ENCODE peak calls at places on chromosomes 5 and 9, in seven cellular contexts. E is heart left ventricle, Z is transverse colon, K is cardiac muscle cell, M is PC-9, V is thoracic aorta, U is upper lobe of left lung. G is an unnamed sample.

GRCh38 chr9:93298498-93299417 is 114.8 kb downstream of the WNK2 start:
- DNase-seq in V (no peak), E (no peak), Z (no peak), M (no peak), U (peak; percentile 68), K (no peak), G (no peak)

GRCh38 chr5:176441921-176442323 is 6.3 kb upstream of the FAF2 start:
- DNase-seq in M (no peak), V (no peak), K (no peak), U (no peak), Z (no peak), E (no peak), G (no peak)

GRCh38 chr5:61755726-61756125 is 423.7 kb downstream of the ZSWIM6 start:
- DNase-seq in M (no peak), U (no peak), Z (no peak), E (no peak), V (no peak), K (no peak), G (no peak)

GRCh38 chr9:36091028-36091953 is 45.2 kb upstream of the GLIPR2 start:
- DNase-seq in U (no peak), M (no peak), Z (peak; percentile 74), V (no peak), E (no peak), K (peak; percentile 25), G (no peak)

GRCh38 chr9:14616188-14616982 is 76.8 kb downstream of the ZDHHC21 start:
- DNase-seq in Z (no peak), E (no peak), V (no peak), M (no peak), U (no peak), K (peak; percentile 76), G (no peak)

GRCh38 chr5:77741608-77742007 is 34.5 kb downstream of the TBCA start:
- DNase-seq in U (no peak), M (no peak), K (no peak), E (no peak), Z (no peak), V (no peak), G (no peak)

GRCh38 chr9:128610889-128611288 is 45.8 kb downstream of the DYNC2I2 start:
- DNase-seq in K (no peak), Z (no peak), M (no peak), E (no peak), V (no peak), U (no peak), G (no peak)

GRCh38 chr5:124530916-124531315 is 215.5 kb downstream of the ZNF608 start:
- DNase-seq in M (no peak), Z (no peak), E (no peak), V (no peak), U (no peak), K (no peak), G (no peak)

GRCh38 chr5:22970956-22971618 is 117.9 kb upstream of the CDH12 start:
- DNase-seq in V (no peak), Z (no peak), E (no peak), K (no peak), M (no peak), U (no peak), G (no peak)

GRCh38 chr9:21766096-21766495 is 36.3 kb upstream of the MTAP start:
- DNase-seq in M (no peak), E (no peak), Z (no peak), U (no peak), K (no peak), V (no peak), G (no peak)

GRCh38 chr5:3365501-3366215 is 230.0 kb upstream of the IRX1 start:
- DNase-seq in M (no peak), Z (no peak), E (no peak), V (no peak), U (no peak), K (no peak), G (no peak)

GRCh38 chr5:31407921-31408714 is 123.8 kb downstream of the DROSHA start:
- DNase-seq in K (no peak), Z (no peak), V (no peak), E (no peak), U (no peak), M (no peak), G (no peak)
- H3K36me3 ChIP-seq in K (peaks cover 5% of the 10 kb centered on the region), Z (no peaks in the 10 kb centered on the region), V (peaks cover 13% of the 10 kb centered on the region), E (peaks cover 87% of the 10 kb centered on the region), U (peaks cover 24% of the 10 kb centered on the region), M (peaks cover 69% of the 10 kb centered on the region), G (peaks cover 59% of the 10 kb centered on the region)

GRCh38 chr5:72149742-72150141 is 42.5 kb downstream of the MAP1B start:
- DNase-seq in Z (no peak), K (no peak), V (no peak), U (no peak), E (no peak), M (no peak), G (no peak)
- H3K4me1 ChIP-seq in Z (no peaks in the 10 kb centered on the region), K (peaks cover 12% of the 10 kb centered on the region), V (peaks cover 99% of the 10 kb centered on the region), U (no peaks in the 10 kb centered on the region), E (peaks cover 23% of the 10 kb centered on the region), M (peaks cover 9% of the 10 kb centered on the region), G (peaks cover 31% of the 10 kb centered on the region)

GRCh38 chr5:151039665-151040064 is 19.3 kb downstream of the GPX3 start:
- DNase-seq in K (no peak), E (no peak), U (no peak), V (no peak), M (no peak), Z (no peak), G (no peak)

GRCh38 chr5:151041577-151042268 is 21.3 kb downstream of the GPX3 start:
- DNase-seq in U (no peak), Z (no peak), K (no peak), M (peak; percentile 66), E (no peak), V (no peak), G (no peak)

GRCh38 chr5:151040211-151040747 is 19.9 kb downstream of the GPX3 start:
- DNase-seq in E (no peak), M (peak; percentile 63), K (no peak), U (no peak), V (no peak), Z (no peak), G (no peak)

GRCh38 chr5:151038801-151039238 is 18.4 kb downstream of the GPX3 start:
- DNase-seq in V (no peak), E (no peak), U (no peak), M (no peak), K (no peak), Z (no peak), G (no peak)

GRCh38 chr5:151042453-151043093 is 22.2 kb downstream of the GPX3 start:
- DNase-seq in V (no peak), K (no peak), E (no peak), U (no peak), M (no peak), Z (no peak), G (no peak)
- H3K36me3 ChIP-seq in V (peaks cover 41% of the 10 kb centered on the region), K (peaks cover 33% of the 10 kb centered on the region), E (peaks cover 97% of the 10 kb centered on the region), U (peaks cover 61% of the 10 kb centered on the region), M (peaks cover 9% of the 10 kb centered on the region), Z (no peaks in the 10 kb centered on the region), G (peaks cover 17% of the 10 kb centered on the region)

GRCh38 chr9:122374885-122375420 is 4.1 kb downstream of the PTGS1 start:
- DNase-seq in Z (peak; percentile 76), M (no peak), U (peak; percentile 66), V (no peak), K (peak; percentile 48), E (peak; percentile 86), G (peak; percentile 25)
- H3K4me1 ChIP-seq in Z (peaks cover 44% of the 10 kb centered on the region), M (no peaks in the 10 kb centered on the region), U (peaks cover 42% of the 10 kb centered on the region), V (peaks cover 35% of the 10 kb centered on the region), K (peaks cover 20% of the 10 kb centered on the region), E (peaks cover 20% of the 10 kb centered on the region), G (no peaks in the 10 kb centered on the region)

GRCh38 chr9:98009926-98010325 is 26.8 kb downstream of the ANP32B start:
- DNase-seq in K (no peak), V (no peak), E (no peak), M (no peak), Z (no peak), U (no peak), G (no peak)

GRCh38 chr9:98009437-98009836 is 26.3 kb downstream of the ANP32B start:
- DNase-seq in Z (no peak), K (no peak), E (no peak), V (no peak), M (no peak), U (no peak), G (no peak)

GRCh38 chr9:98006127-98006796 is 23.1 kb downstream of the ANP32B start:
- DNase-seq in K (no peak), V (no peak), U (no peak), E (no peak), M (no peak), Z (no peak), G (no peak)

GRCh38 chr9:98008764-98009163 is 25.6 kb downstream of the ANP32B start:
- DNase-seq in V (no peak), U (no peak), M (no peak), Z (no peak), E (no peak), K (no peak), G (no peak)

GRCh38 chr9:98007251-98007928 is 24.2 kb downstream of the ANP32B start:
- DNase-seq in U (no peak), V (no peak), E (no peak), Z (no peak), K (no peak), M (no peak), G (no peak)
- H3K36me3 ChIP-seq in U (peaks cover 49% of the 10 kb centered on the region), V (peaks cover 48% of the 10 kb centered on the region), E (peaks cover 96% of the 10 kb centered on the region), Z (no peaks in the 10 kb centered on the region), K (peaks cover 54% of the 10 kb centered on the region), M (peaks cover 78% of the 10 kb centered on the region), G (peaks cover 99% of the 10 kb centered on the region)

GRCh38 chr5:154370730-154371334 is 75.0 kb upstream of the SAP30L start:
- DNase-seq in E (peak; percentile 65), U (no peak), M (no peak), K (no peak), Z (no peak), V (no peak), G (no peak)

GRCh38 chr5:154371687-154372086 is 74.1 kb upstream of the SAP30L start:
- DNase-seq in K (no peak), Z (no peak), E (no peak), V (no peak), U (no peak), M (no peak), G (no peak)

GRCh38 chr5:154368041-154368800 is 77.6 kb upstream of the SAP30L start:
- DNase-seq in V (no peak), M (peak; percentile 76), Z (no peak), E (no peak), K (peak; percentile 23), U (no peak), G (no peak)

GRCh38 chr5:154370119-154370518 is 75.7 kb upstream of the SAP30L start:
- DNase-seq in U (no peak), Z (no peak), V (no peak), M (peak; percentile 16), E (no peak), K (no peak), G (no peak)

DNA sequence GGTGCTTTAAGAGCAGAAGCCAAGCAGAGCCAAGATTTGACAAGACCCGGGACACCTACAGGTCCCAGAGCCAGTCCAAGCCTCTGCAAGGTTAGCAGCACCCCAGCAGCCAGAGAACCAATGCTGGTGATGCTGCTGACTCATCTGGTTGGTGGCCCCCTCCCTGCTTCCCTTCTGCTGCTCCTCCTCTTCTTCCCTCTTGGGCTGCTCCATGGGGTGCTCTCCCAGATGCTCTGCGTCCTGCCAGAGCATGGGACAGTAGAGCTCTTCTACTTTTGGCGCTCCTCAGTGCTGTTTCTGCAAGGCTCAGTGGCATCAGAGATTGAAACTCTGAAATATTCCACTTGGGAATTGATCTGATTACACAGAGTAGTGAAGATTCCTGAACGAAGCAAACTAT is 76.1 kb upstream of the SAP30L start:
- DNase-seq in Z (no peak), M (no peak), U (no peak), E (no peak), V (no peak), K (no peak), G (no peak)
- H3K4me1 ChIP-seq in Z (no peaks in the 10 kb centered on the region), M (peaks cover 68% of the 10 kb centered on the region), U (peaks cover 7% of the 10 kb centered on the region), E (peaks cover 47% of the 10 kb centered on the region), V (peaks cover 73% of the 10 kb centered on the region), K (no peaks in the 10 kb centered on the region), G (no peaks in the 10 kb centered on the region)